ENCODE peak calls at places on chromosomes 1 and 21, in eight cellular contexts. P is tibial artery; V is fibroblast of lung; R is CD8-positive, alpha-beta T cell; S is A549; K is heart left ventricle; J is cardiac muscle cell; L is naive thymus-derived CD4-positive, alpha-beta T cell. N is an unnamed sample. For H3K4me1, the result is how much of the 10 kb centered on the place peaks cover.

GRCh38 chr1:235468009-235468408 is 36.2 kb downstream of the B3GALNT2 start:
- DNase-seq in P (no peak), V (peak), R (no peak), S (no peak), K (no peak), J (peak), L (no peak), N (no peak)

GRCh38 chr21:42652527-42653491 is 612 bp upstream of the PDE9A start:
- DNase-seq in P (peak), V (peak), R (no peak), S (peak), K (peak), J (peak), L (no peak), N (peak)

GRCh38 chr1:110481968-110482623 is 31.1 kb downstream of the PROK1 start:
- DNase-seq in P (no peak), V (no peak), R (no peak), S (no peak), K (no peak), J (peak), L (no peak), N (no peak)

GRCh38 chr21:28127390-28127789 is 865.3 kb downstream of the LTN1 start:
- DNase-seq in P (no peak), V (peak), R (no peak), S (no peak), K (no peak), J (no peak), L (no peak), N (no peak)

GRCh38 chr21:16514316-16514715 is 784.5 kb downstream of the USP25 start:
- DNase-seq in P (no peak), V (peak), R (no peak), S (no peak), K (no peak), J (no peak), L (no peak), N (no peak)

GRCh38 chr1:234866007-234866866 is 256.3 kb upstream of the IRF2BP2 start:
- DNase-seq in P (peak), V (peak), R (no peak), S (peak), K (no peak), J (peak), L (no peak), N (peak)

GRCh38 chr1:93699676-93700168 is 18.1 kb upstream of the BCAR3 start:
- DNase-seq in P (no peak), V (peak), R (no peak), S (no peak), K (no peak), J (no peak), L (no peak), N (no peak)

GRCh38 chr1:30742300-30742962 is 15.1 kb downstream of the LAPTM5 start:
- DNase-seq in P (no peak), V (no peak), R (no peak), S (no peak), K (no peak), J (no peak), L (no peak), N (no peak)

GRCh38 chr1:91997607-91998195 is 32.1 kb upstream of the EPHX4 start:
- DNase-seq in P (no peak), V (peak), R (peak), S (peak), K (no peak), J (peak), L (peak), N (peak)

DNA sequence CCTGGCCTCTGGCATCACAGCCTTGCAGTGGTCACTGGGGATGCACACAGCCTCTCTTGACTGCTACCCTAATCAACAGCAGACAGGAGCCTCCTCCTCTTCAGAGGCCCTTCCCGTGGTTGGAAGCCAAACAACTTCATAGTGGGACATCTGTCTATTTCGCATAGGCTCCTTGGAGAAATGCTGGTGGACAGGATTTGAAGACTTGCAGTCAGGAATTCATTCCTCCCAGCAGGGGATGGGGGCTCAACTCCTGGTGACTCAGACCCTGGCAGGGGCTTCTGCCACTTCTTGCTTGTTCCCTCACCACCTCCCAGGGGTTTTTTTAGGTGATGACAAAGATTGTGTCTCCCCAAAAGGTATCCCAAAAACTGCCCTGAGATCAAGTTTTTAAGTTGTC is 191.7 kb upstream of the CAMK1G start:
- DNase-seq in P (no peak), V (no peak), R (no peak), S (no peak), K (no peak), J (no peak), L (no peak), N (no peak)
- H3K4me1 ChIP-seq in P (under half), V (under half), R (under half), S (under half), K (under half), J (under half), L (under half), N (under half)

GRCh38 chr1:42223036-42223435 is 58.5 kb upstream of the GUCA2A start:
- DNase-seq in P (no peak), V (no peak), R (no peak), S (no peak), K (no peak), J (no peak), L (no peak), N (no peak)

GRCh38 chr1:42231253-42231652 is 66.7 kb upstream of the GUCA2A start:
- DNase-seq in P (no peak), V (peak), R (no peak), S (no peak), K (no peak), J (no peak), L (no peak), N (no peak)

DNA sequence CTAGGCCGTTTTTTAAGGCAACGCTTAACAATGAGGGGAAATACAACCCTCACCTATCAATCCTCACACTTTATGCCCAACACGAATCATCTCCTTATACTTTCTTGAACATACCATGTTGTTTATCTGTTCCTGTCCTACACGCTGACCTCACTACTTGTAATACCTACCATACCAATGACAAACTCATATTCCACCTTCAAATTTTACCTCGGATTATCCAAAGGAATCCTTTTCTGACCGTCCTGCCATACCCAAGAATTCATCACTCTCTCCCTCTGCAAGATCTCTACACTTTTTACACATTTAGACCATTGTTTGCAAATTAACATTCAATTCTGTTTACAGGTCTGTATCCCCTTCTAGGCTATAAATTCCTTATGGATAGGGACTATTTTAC is 64.4 kb upstream of the GUCA2A start:
- DNase-seq in P (no peak), V (no peak), R (no peak), S (no peak), K (no peak), J (no peak), L (no peak), N (no peak)
- H3K4me3 ChIP-seq in P (no peak), V (no peak), R (no peak), S (no peak), K (no peak), J (no peak), L (no peak), N (no peak)

GRCh38 chr1:153960206-153960605 is 1.8 kb upstream of the CRTC2 start:
- DNase-seq in P (no peak), V (no peak), R (no peak), S (no peak), K (no peak), J (no peak), L (no peak), N (no peak)
- H3K4me1 ChIP-seq in P (half or more), V (under half), R (half or more), S (under half), K (half or more), J (under half), L (under half), N (half or more)

GRCh38 chr1:70948618-70949017 is 99.0 kb downstream of the PTGER3 start:
- DNase-seq in P (no peak), V (no peak), R (no peak), S (no peak), K (no peak), J (no peak), L (no peak), N (no peak)
- H3K4me3 ChIP-seq in P (no peak), V (no peak), R (no peak), S (no peak), K (no peak), J (no peak), L (no peak), N (no peak)

GRCh38 chr1:145982010-145982723 is 14.2 kb downstream of the TXNIP start:
- DNase-seq in P (no peak), V (no peak), R (no peak), S (no peak), K (peak), J (no peak), L (no peak), N (no peak)
- H3K4me1 ChIP-seq in P (half or more), V (under half), R (half or more), S (under half), K (half or more), J (half or more), L (half or more), N (half or more)

GRCh38 chr1:206048582-206048981 is 4.4 kb upstream of the RHEX start:
- DNase-seq in P (no peak), V (no peak), R (no peak), S (peak), K (no peak), J (no peak), L (no peak), N (no peak)
- H3K4me3 ChIP-seq in P (no peak), V (no peak), R (no peak), S (no peak), K (no peak), J (no peak), L (no peak), N (no peak)

GRCh38 chr1:207071426-207071825 is 17.2 kb upstream of the C4BPB start:
- DNase-seq in P (no peak), V (no peak), R (no peak), S (no peak), K (no peak), J (no peak), L (peak), N (no peak)
- H3K4me1 ChIP-seq in P (under half), V (under half), R (under half), S (under half), K (under half), J (under half), L (under half), N (under half)

GRCh38 chr21:37490084-37490483 is 123.5 kb downstream of the DYRK1A start:
- DNase-seq in P (no peak), V (no peak), R (no peak), S (no peak), K (no peak), J (no peak), L (no peak), N (no peak)
- H3K4me3 ChIP-seq in P (no peak), V (no peak), R (no peak), S (no peak), K (no peak), J (no peak), L (no peak), N (no peak)